ENCODE peak calls at places on chromosomes 4 and X, in seven cellular contexts. One of them, this sample, is unnamed.

GRCh38 chrX:88612870-88613329 is 134.1 kb upstream of the CPXCR1 start:
- DNase-seq in SK-N-SH: no peak
- DNase-seq in HS-27A: no peak
- DNase-seq in fibroblast of lung: no peak
- DNase-seq in H1: no peak
- DNase-seq in NCI-H1092 treated with DMSO at 0.1 percent for 48 hours: no peak
- DNase-seq in AG09309: no peak
- DNase-seq in this sample: no peak

GRCh38 chr4:17013382-17014006 is 115.0 kb upstream of the LDB2 start:
- DNase-seq in SK-N-SH: no peak
- DNase-seq in HS-27A: no peak
- DNase-seq in fibroblast of lung: peak
- DNase-seq in H1: no peak
- DNase-seq in NCI-H1092 treated with DMSO at 0.1 percent for 48 hours: no peak
- DNase-seq in AG09309: peak
- DNase-seq in this sample: no peak

GRCh38 chr4:176563591-176563990 is 229.1 kb downstream of the VEGFC start:
- DNase-seq in SK-N-SH: no peak
- DNase-seq in HS-27A: no peak
- DNase-seq in fibroblast of lung: no peak
- DNase-seq in H1: no peak
- DNase-seq in NCI-H1092 treated with DMSO at 0.1 percent for 48 hours: no peak
- DNase-seq in AG09309: no peak
- DNase-seq in this sample: no peak

GRCh38 chrX:68332156-68332823 is 101.0 kb downstream of the OPHN1 start:
- DNase-seq in SK-N-SH: no peak
- DNase-seq in HS-27A: no peak
- DNase-seq in fibroblast of lung: peak
- DNase-seq in H1: no peak
- DNase-seq in NCI-H1092 treated with DMSO at 0.1 percent for 48 hours: no peak
- DNase-seq in AG09309: no peak
- DNase-seq in this sample: no peak

GRCh38 chr4:111879539-111879938 is 265.7 kb upstream of the FAM241A start:
- DNase-seq in SK-N-SH: no peak
- DNase-seq in HS-27A: no peak
- DNase-seq in fibroblast of lung: no peak
- DNase-seq in H1: no peak
- DNase-seq in NCI-H1092 treated with DMSO at 0.1 percent for 48 hours: no peak
- DNase-seq in AG09309: no peak
- DNase-seq in this sample: no peak

GRCh38 chrX:153533041-153533565 is 15.7 kb downstream of the ATP2B3 start:
- DNase-seq in SK-N-SH: no peak
- DNase-seq in HS-27A: no peak
- DNase-seq in fibroblast of lung: peak
- DNase-seq in H1: no peak
- DNase-seq in NCI-H1092 treated with DMSO at 0.1 percent for 48 hours: peak
- DNase-seq in AG09309: no peak
- DNase-seq in this sample: no peak

GRCh38 chr4:81470456-81471327 is 1.0 kb downstream of the RASGEF1B start:
- DNase-seq in SK-N-SH: no peak
- DNase-seq in HS-27A: no peak
- DNase-seq in fibroblast of lung: no peak
- DNase-seq in H1: no peak
- DNase-seq in NCI-H1092 treated with DMSO at 0.1 percent for 48 hours: peak
- DNase-seq in AG09309: no peak
- DNase-seq in this sample: no peak

GRCh38 chrX:3346436-3347329 is at the start of gene MXRA5:
- DNase-seq in SK-N-SH: peak
- DNase-seq in HS-27A: no peak
- DNase-seq in fibroblast of lung: peak
- DNase-seq in H1: no peak
- DNase-seq in NCI-H1092 treated with DMSO at 0.1 percent for 48 hours: no peak
- DNase-seq in AG09309: peak
- DNase-seq in this sample: no peak

GRCh38 chr4:142778908-142779307 is 67.2 kb downstream of the INPP4B start:
- DNase-seq in SK-N-SH: no peak
- DNase-seq in HS-27A: peak
- DNase-seq in fibroblast of lung: peak
- DNase-seq in H1: no peak
- DNase-seq in NCI-H1092 treated with DMSO at 0.1 percent for 48 hours: no peak
- DNase-seq in AG09309: no peak
- DNase-seq in this sample: no peak

GRCh38 chr4:76147454-76148141 is 599 bp downstream of the NUP54 start:
- DNase-seq in SK-N-SH: peak
- DNase-seq in HS-27A: peak
- DNase-seq in fibroblast of lung: peak
- DNase-seq in H1: peak
- DNase-seq in NCI-H1092 treated with DMSO at 0.1 percent for 48 hours: peak
- DNase-seq in AG09309: no peak
- DNase-seq in this sample: peak

GRCh38 chr4:38179690-38180299 is 219.6 kb downstream of the PTTG2 start:
- DNase-seq in SK-N-SH: peak
- DNase-seq in HS-27A: no peak
- DNase-seq in fibroblast of lung: peak
- DNase-seq in H1: peak
- DNase-seq in NCI-H1092 treated with DMSO at 0.1 percent for 48 hours: peak
- DNase-seq in AG09309: no peak
- DNase-seq in this sample: no peak

GRCh38 chrX:76279007-76279406 is 106.1 kb downstream of the PBDC1 start:
- DNase-seq in SK-N-SH: peak
- DNase-seq in HS-27A: no peak
- DNase-seq in fibroblast of lung: peak
- DNase-seq in H1: peak
- DNase-seq in NCI-H1092 treated with DMSO at 0.1 percent for 48 hours: peak
- DNase-seq in AG09309: peak
- DNase-seq in this sample: peak

GRCh38 chrX:1450381-1451161 is 2.1 kb downstream of the ASMTL start:
- DNase-seq in SK-N-SH: no peak
- DNase-seq in HS-27A: no peak
- DNase-seq in fibroblast of lung: no peak
- DNase-seq in H1: no peak
- DNase-seq in NCI-H1092 treated with DMSO at 0.1 percent for 48 hours: no peak
- DNase-seq in AG09309: no peak
- DNase-seq in this sample: no peak

GRCh38 chrX:41734530-41734929 is 10.5 kb downstream of the GPR82 start:
- DNase-seq in SK-N-SH: peak
- DNase-seq in HS-27A: no peak
- DNase-seq in fibroblast of lung: no peak
- DNase-seq in H1: no peak
- DNase-seq in NCI-H1092 treated with DMSO at 0.1 percent for 48 hours: no peak
- DNase-seq in AG09309: no peak
- DNase-seq in this sample: no peak

GRCh38 chrX:103157511-103158316 is 57.2 kb upstream of the BEX4 start:
- DNase-seq in SK-N-SH: peak
- DNase-seq in HS-27A: no peak
- DNase-seq in fibroblast of lung: peak
- DNase-seq in H1: no peak
- DNase-seq in NCI-H1092 treated with DMSO at 0.1 percent for 48 hours: peak
- DNase-seq in AG09309: no peak
- DNase-seq in this sample: no peak

GRCh38 chr4:135371137-135371536 is 1169.5 kb upstream of the PABPC4L start:
- DNase-seq in SK-N-SH: peak
- DNase-seq in HS-27A: no peak
- DNase-seq in fibroblast of lung: no peak
- DNase-seq in H1: peak
- DNase-seq in NCI-H1092 treated with DMSO at 0.1 percent for 48 hours: peak
- DNase-seq in AG09309: no peak
- DNase-seq in this sample: no peak

GRCh38 chrX:70455366-70456202 is 10.9 kb downstream of the DLG3 start:
- DNase-seq in SK-N-SH: peak
- DNase-seq in HS-27A: no peak
- DNase-seq in fibroblast of lung: no peak
- DNase-seq in H1: no peak
- DNase-seq in NCI-H1092 treated with DMSO at 0.1 percent for 48 hours: peak
- DNase-seq in AG09309: no peak
- DNase-seq in this sample: no peak

GRCh38 chr4:38106301-38106700 is 146.1 kb downstream of the PTTG2 start:
- DNase-seq in SK-N-SH: no peak
- DNase-seq in HS-27A: no peak
- DNase-seq in fibroblast of lung: peak
- DNase-seq in H1: no peak
- DNase-seq in NCI-H1092 treated with DMSO at 0.1 percent for 48 hours: no peak
- DNase-seq in AG09309: no peak
- DNase-seq in this sample: no peak

GRCh38 chrX:106972896-106973295 is 27.1 kb downstream of the MORC4 start:
- DNase-seq in SK-N-SH: no peak
- DNase-seq in HS-27A: no peak
- DNase-seq in fibroblast of lung: no peak
- DNase-seq in H1: no peak
- DNase-seq in NCI-H1092 treated with DMSO at 0.1 percent for 48 hours: no peak
- DNase-seq in AG09309: no peak
- DNase-seq in this sample: no peak

GRCh38 chr4:55111601-55112000 is 13.8 kb downstream of the KDR start:
- DNase-seq in SK-N-SH: no peak
- DNase-seq in HS-27A: no peak
- DNase-seq in fibroblast of lung: no peak
- DNase-seq in H1: no peak
- DNase-seq in NCI-H1092 treated with DMSO at 0.1 percent for 48 hours: no peak
- DNase-seq in AG09309: no peak
- DNase-seq in this sample: no peak

GRCh38 chr4:121226362-121226761 is 62.2 kb upstream of the TNIP3 start:
- DNase-seq in SK-N-SH: no peak
- DNase-seq in HS-27A: no peak
- DNase-seq in fibroblast of lung: no peak
- DNase-seq in H1: no peak
- DNase-seq in NCI-H1092 treated with DMSO at 0.1 percent for 48 hours: no peak
- DNase-seq in AG09309: no peak
- DNase-seq in this sample: no peak

GRCh38 chrX:111181883-111182400 is 86.0 kb downstream of the PAK3 start:
- DNase-seq in SK-N-SH: no peak
- DNase-seq in HS-27A: no peak
- DNase-seq in fibroblast of lung: no peak
- DNase-seq in H1: no peak
- DNase-seq in NCI-H1092 treated with DMSO at 0.1 percent for 48 hours: peak
- DNase-seq in AG09309: no peak
- DNase-seq in this sample: no peak

GRCh38 chr4:112253382-112254000 is 21.9 kb downstream of the AP1AR start:
- DNase-seq in SK-N-SH: no peak
- DNase-seq in HS-27A: no peak
- DNase-seq in fibroblast of lung: no peak
- DNase-seq in H1: no peak
- DNase-seq in NCI-H1092 treated with DMSO at 0.1 percent for 48 hours: no peak
- DNase-seq in AG09309: no peak
- DNase-seq in this sample: no peak

GRCh38 chr4:74377714-74378113 is 12.8 kb downstream of the EREG start:
- DNase-seq in SK-N-SH: no peak
- DNase-seq in HS-27A: no peak
- DNase-seq in fibroblast of lung: no peak
- DNase-seq in H1: no peak
- DNase-seq in NCI-H1092 treated with DMSO at 0.1 percent for 48 hours: no peak
- DNase-seq in AG09309: no peak
- DNase-seq in this sample: no peak

GRCh38 chrX:24027086-24027485 is at the start of gene KLHL15:
- DNase-seq in SK-N-SH: no peak
- DNase-seq in HS-27A: no peak
- DNase-seq in fibroblast of lung: no peak
- DNase-seq in H1: no peak
- DNase-seq in NCI-H1092 treated with DMSO at 0.1 percent for 48 hours: no peak
- DNase-seq in AG09309: no peak
- DNase-seq in this sample: no peak

GRCh38 chrX:24396236-24396929 is 35.9 kb downstream of the SUPT20HL1 start:
- DNase-seq in SK-N-SH: no peak
- DNase-seq in HS-27A: no peak
- DNase-seq in fibroblast of lung: peak
- DNase-seq in H1: no peak
- DNase-seq in NCI-H1092 treated with DMSO at 0.1 percent for 48 hours: peak
- DNase-seq in AG09309: peak
- DNase-seq in this sample: no peak

GRCh38 chr4:2065106-2065930 is 6.2 kb downstream of the NAT8L start:
- DNase-seq in SK-N-SH: peak
- DNase-seq in HS-27A: no peak
- DNase-seq in fibroblast of lung: no peak
- DNase-seq in H1: no peak
- DNase-seq in NCI-H1092 treated with DMSO at 0.1 percent for 48 hours: no peak
- DNase-seq in AG09309: no peak
- DNase-seq in this sample: no peak

This sample was measured in HS-5.